ENCODE peak calls at places on chromosome 2, in six cellular contexts. One of them, this sample, is unnamed.

GRCh38 chr2:220057922-220058321 is 430.5 kb downstream of the SLC4A3 start:
- DNase-seq in tibial nerve: no peak
- DNase-seq in HFF-Myc: no peak
- DNase-seq in fibroblast of the aortic adventitia: no peak
- DNase-seq in suprapubic skin: no peak
- DNase-seq in A549: no peak
- DNase-seq in this sample: no peak

GRCh38 chr2:173716458-173717052 is 248.6 kb downstream of the SP3 start:
- DNase-seq in tibial nerve: no peak
- DNase-seq in HFF-Myc: no peak
- DNase-seq in fibroblast of the aortic adventitia: no peak
- DNase-seq in A549: peak; percentile 6
- DNase-seq in suprapubic skin: no peak
- DNase-seq in this sample: no peak

GRCh38 chr2:20019747-20020146 is 7.3 kb upstream of the MATN3 start:
- DNase-seq in HFF-Myc: no peak
- DNase-seq in tibial nerve: no peak
- DNase-seq in suprapubic skin: no peak
- DNase-seq in A549: no peak
- DNase-seq in fibroblast of the aortic adventitia: no peak
- DNase-seq in this sample: no peak

GRCh38 chr2:42450136-42450535 is 43.6 kb downstream of the KCNG3 start:
- DNase-seq in HFF-Myc: no peak
- DNase-seq in A549: no peak
- DNase-seq in tibial nerve: no peak
- DNase-seq in suprapubic skin: no peak
- DNase-seq in fibroblast of the aortic adventitia: no peak
- DNase-seq in this sample: no peak

GRCh38 chr2:31446848-31447247 is 32.3 kb upstream of the XDH start:
- DNase-seq in HFF-Myc: peak; percentile 38
- DNase-seq in fibroblast of the aortic adventitia: peak; percentile 76
- DNase-seq in suprapubic skin: no peak
- DNase-seq in tibial nerve: no peak
- DNase-seq in A549: no peak
- DNase-seq in this sample: no peak

GRCh38 chr2:190149942-190150341 is 87.4 kb upstream of the MSTN start:
- DNase-seq in A549: no peak
- DNase-seq in fibroblast of the aortic adventitia: no peak
- DNase-seq in suprapubic skin: no peak
- DNase-seq in HFF-Myc: no peak
- DNase-seq in tibial nerve: no peak
- DNase-seq in this sample: no peak

GRCh38 chr2:119732451-119733164 is 27.1 kb upstream of the PTPN4 start:
- DNase-seq in A549: no peak
- DNase-seq in HFF-Myc: no peak
- DNase-seq in fibroblast of the aortic adventitia: no peak
- DNase-seq in suprapubic skin: no peak
- DNase-seq in tibial nerve: no peak
- DNase-seq in this sample: no peak

GRCh38 chr2:28496781-28497180 is 921 bp downstream of the PLB1 start:
- DNase-seq in fibroblast of the aortic adventitia: no peak
- DNase-seq in suprapubic skin: no peak
- DNase-seq in HFF-Myc: no peak
- DNase-seq in tibial nerve: no peak
- DNase-seq in A549: no peak
- DNase-seq in this sample: no peak

GRCh38 chr2:152606081-152606480 is 111.2 kb downstream of the PRPF40A start:
- DNase-seq in HFF-Myc: no peak
- DNase-seq in A549: no peak
- DNase-seq in fibroblast of the aortic adventitia: no peak
- DNase-seq in suprapubic skin: no peak
- DNase-seq in tibial nerve: no peak
- DNase-seq in this sample: no peak

GRCh38 chr2:235286624-235287368 is 207.0 kb upstream of the AGAP1 start:
- DNase-seq in HFF-Myc: peak; percentile 30
- DNase-seq in tibial nerve: no peak
- DNase-seq in A549: no peak
- DNase-seq in suprapubic skin: no peak
- DNase-seq in fibroblast of the aortic adventitia: peak; percentile 20
- DNase-seq in this sample: no peak

GRCh38 chr2:60028819-60029218 is 524.6 kb downstream of the BCL11A start:
- DNase-seq in suprapubic skin: no peak
- DNase-seq in A549: no peak
- DNase-seq in fibroblast of the aortic adventitia: no peak
- DNase-seq in tibial nerve: no peak
- DNase-seq in HFF-Myc: no peak
- DNase-seq in this sample: no peak

GRCh38 chr2:211744379-211744778 is 794.2 kb downstream of the ERBB4 start:
- DNase-seq in HFF-Myc: no peak
- DNase-seq in fibroblast of the aortic adventitia: no peak
- DNase-seq in suprapubic skin: no peak
- DNase-seq in A549: no peak
- DNase-seq in tibial nerve: no peak
- DNase-seq in this sample: no peak

GRCh38 chr2:28981620-28982371 is 698 bp downstream of the TOGARAM2 start:
- DNase-seq in HFF-Myc: no peak
- DNase-seq in fibroblast of the aortic adventitia: no peak
- DNase-seq in tibial nerve: no peak
- DNase-seq in A549: no peak
- DNase-seq in suprapubic skin: no peak
- DNase-seq in this sample: peak; percentile 17

GRCh38 chr2:163884416-163884815 is 148.6 kb upstream of the FIGN start:
- DNase-seq in A549: no peak
- DNase-seq in HFF-Myc: no peak
- DNase-seq in tibial nerve: no peak
- DNase-seq in suprapubic skin: no peak
- DNase-seq in fibroblast of the aortic adventitia: no peak
- DNase-seq in this sample: no peak

GRCh38 chr2:26980971-26981370 is 10.5 kb downstream of the MAPRE3 start:
- DNase-seq in suprapubic skin: no peak
- DNase-seq in tibial nerve: no peak
- DNase-seq in A549: no peak
- DNase-seq in HFF-Myc: no peak
- DNase-seq in fibroblast of the aortic adventitia: no peak
- DNase-seq in this sample: no peak

GRCh38 chr2:126949775-126950174 is 51.1 kb downstream of the TEX51 start:
- DNase-seq in suprapubic skin: no peak
- DNase-seq in HFF-Myc: no peak
- DNase-seq in fibroblast of the aortic adventitia: no peak
- DNase-seq in tibial nerve: no peak
- DNase-seq in A549: no peak
- DNase-seq in this sample: no peak

GRCh38 chr2:97747716-97748115 is 34.3 kb downstream of the ZAP70 start:
- DNase-seq in A549: no peak
- DNase-seq in HFF-Myc: no peak
- DNase-seq in fibroblast of the aortic adventitia: peak; percentile 13
- DNase-seq in suprapubic skin: peak; percentile 4
- DNase-seq in tibial nerve: no peak
- DNase-seq in this sample: no peak

GRCh38 chr2:3535794-3536681 is 16.7 kb upstream of the ADI1 start:
- DNase-seq in suprapubic skin: no peak
- DNase-seq in HFF-Myc: peak; percentile 75
- DNase-seq in A549: no peak
- DNase-seq in tibial nerve: peak; percentile 60
- DNase-seq in fibroblast of the aortic adventitia: peak; percentile 89
- DNase-seq in this sample: no peak

GRCh38 chr2:102792538-102793208 is 30.8 kb downstream of the TMEM182 start:
- DNase-seq in A549: no peak
- DNase-seq in tibial nerve: no peak
- DNase-seq in suprapubic skin: no peak
- DNase-seq in fibroblast of the aortic adventitia: no peak
- DNase-seq in HFF-Myc: no peak
- DNase-seq in this sample: no peak

GRCh38 chr2:156486175-156486574 is 50.0 kb downstream of the GPD2 start:
- DNase-seq in fibroblast of the aortic adventitia: peak; percentile 8
- DNase-seq in HFF-Myc: no peak
- DNase-seq in tibial nerve: no peak
- DNase-seq in A549: no peak
- DNase-seq in suprapubic skin: no peak
- DNase-seq in this sample: no peak

GRCh38 chr2:172513935-172514586 is 41.8 kb upstream of the PDK1 start:
- DNase-seq in HFF-Myc: no peak
- DNase-seq in tibial nerve: no peak
- DNase-seq in A549: no peak
- DNase-seq in suprapubic skin: no peak
- DNase-seq in fibroblast of the aortic adventitia: no peak
- DNase-seq in this sample: no peak

GRCh38 chr2:11692966-11693521 is 23.0 kb upstream of the NTSR2 start:
- DNase-seq in HFF-Myc: no peak
- DNase-seq in A549: peak; percentile 82
- DNase-seq in suprapubic skin: no peak
- DNase-seq in tibial nerve: peak; percentile 91
- DNase-seq in fibroblast of the aortic adventitia: peak; percentile 73
- DNase-seq in this sample: peak; percentile 75

GRCh38 chr2:11814979-11815510 is 68.6 kb downstream of the LPIN1 start:
- DNase-seq in fibroblast of the aortic adventitia: no peak
- DNase-seq in suprapubic skin: no peak
- DNase-seq in HFF-Myc: no peak
- DNase-seq in tibial nerve: no peak
- DNase-seq in A549: no peak
- DNase-seq in this sample: no peak

GRCh38 chr2:79860233-79861058 is 347.6 kb downstream of the CTNNA2 start:
- DNase-seq in A549: peak; percentile 6
- DNase-seq in fibroblast of the aortic adventitia: peak; percentile 1
- DNase-seq in tibial nerve: no peak
- DNase-seq in HFF-Myc: no peak
- DNase-seq in suprapubic skin: no peak
- DNase-seq in this sample: no peak

GRCh38 chr2:161946489-161947107 is 127.4 kb downstream of the DPP4 start:
- DNase-seq in A549: no peak
- DNase-seq in tibial nerve: no peak
- DNase-seq in HFF-Myc: peak; percentile 3
- DNase-seq in fibroblast of the aortic adventitia: peak; percentile 56
- DNase-seq in suprapubic skin: no peak
- DNase-seq in this sample: no peak

GRCh38 chr2:116095636-116096035 is 1653.2 kb downstream of the DPP10 start:
- DNase-seq in fibroblast of the aortic adventitia: no peak
- DNase-seq in tibial nerve: no peak
- DNase-seq in HFF-Myc: no peak
- DNase-seq in A549: no peak
- DNase-seq in suprapubic skin: no peak
- DNase-seq in this sample: no peak

GRCh38 chr2:24480245-24480644 is 10.8 kb upstream of the NCOA1 start:
- DNase-seq in HFF-Myc: no peak
- DNase-seq in tibial nerve: no peak
- DNase-seq in fibroblast of the aortic adventitia: no peak
- DNase-seq in suprapubic skin: no peak
- DNase-seq in A549: no peak
- DNase-seq in this sample: no peak

GRCh38 chr2:6080837-6081541 is 388.8 kb downstream of the SOX11 start:
- DNase-seq in suprapubic skin: no peak
- DNase-seq in tibial nerve: no peak
- DNase-seq in HFF-Myc: no peak
- DNase-seq in fibroblast of the aortic adventitia: no peak
- DNase-seq in A549: no peak
- DNase-seq in this sample: no peak

GRCh38 chr2:20604401-20604911 is 46.4 kb downstream of the HS1BP3 start:
- DNase-seq in HFF-Myc: no peak
- DNase-seq in fibroblast of the aortic adventitia: no peak
- DNase-seq in suprapubic skin: peak; percentile 63
- DNase-seq in tibial nerve: no peak
- DNase-seq in A549: no peak
- DNase-seq in this sample: no peak

GRCh38 chr2:160336091-160336490 is 136.0 kb upstream of the ITGB6 start:
- DNase-seq in suprapubic skin: no peak
- DNase-seq in fibroblast of the aortic adventitia: peak; percentile 48
- DNase-seq in tibial nerve: no peak
- DNase-seq in A549: no peak
- DNase-seq in HFF-Myc: no peak
- DNase-seq in this sample: no peak

GRCh38 chr2:53561155-53561554 is 206.4 kb upstream of the CHAC2 start:
- DNase-seq in HFF-Myc: no peak
- DNase-seq in suprapubic skin: no peak
- DNase-seq in fibroblast of the aortic adventitia: no peak
- DNase-seq in A549: no peak
- DNase-seq in tibial nerve: no peak
- DNase-seq in this sample: no peak

DNA sequence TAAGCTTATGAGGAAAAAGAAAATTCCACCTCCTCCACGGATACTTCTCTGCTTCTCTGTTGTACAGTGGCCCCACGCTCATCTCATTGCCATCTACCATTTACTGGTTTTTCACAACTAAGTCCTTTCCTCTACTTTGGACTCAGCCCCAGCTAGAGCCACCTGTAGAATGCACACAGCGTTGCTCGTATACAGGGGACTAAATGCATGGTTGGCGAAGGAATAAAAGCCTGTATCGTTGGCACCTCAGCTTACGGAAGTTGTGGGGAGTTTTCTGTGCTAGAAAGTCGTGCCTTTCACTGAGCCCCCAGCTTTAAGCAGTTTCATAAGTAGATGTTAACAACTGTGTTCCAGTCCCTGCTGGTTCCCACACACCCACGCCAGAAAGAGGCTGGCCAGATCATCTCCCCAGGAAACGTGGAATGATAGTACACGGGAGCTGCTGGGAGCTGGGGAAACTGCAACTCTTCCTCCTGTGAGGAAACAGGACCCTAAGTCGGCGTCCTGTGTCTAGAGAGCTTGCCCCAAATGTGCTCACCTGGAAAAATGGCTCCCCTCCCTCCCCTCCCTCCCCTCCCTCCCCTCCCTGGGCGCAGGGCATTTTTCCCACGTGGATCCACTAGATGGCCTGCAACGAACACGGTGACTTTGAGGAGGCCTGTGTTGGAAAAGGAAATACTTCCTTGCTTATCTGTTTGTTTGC is 43.7 kb upstream of the RFX8 start:
- DNase-seq in HFF-Myc: no peak
- DNase-seq in tibial nerve: no peak
- DNase-seq in fibroblast of the aortic adventitia: peak; percentile 66
- DNase-seq in suprapubic skin: no peak
- DNase-seq in A549: peak; percentile 29
- DNase-seq in this sample: no peak
- TF ChIP-seq CTCF in HFF-Myc: no peak
- TF ChIP-seq CTCF in tibial nerve: peak; percentile 44
- TF ChIP-seq CTCF in fibroblast of the aortic adventitia: peak; percentile 47
- TF ChIP-seq CTCF in suprapubic skin: no peak
- TF ChIP-seq CTCF in A549: peak; percentile 70
- TF ChIP-seq CTCF in this sample: no peak

GRCh38 chr2:157684940-157685466 is 56.3 kb upstream of the ACVR1C start:
- DNase-seq in suprapubic skin: no peak
- DNase-seq in HFF-Myc: no peak
- DNase-seq in fibroblast of the aortic adventitia: no peak
- DNase-seq in A549: no peak
- DNase-seq in tibial nerve: no peak
- DNase-seq in this sample: no peak
- TF ChIP-seq CTCF in suprapubic skin: no peak
- TF ChIP-seq CTCF in HFF-Myc: no peak
- TF ChIP-seq CTCF in fibroblast of the aortic adventitia: no peak
- TF ChIP-seq CTCF in A549: no peak
- TF ChIP-seq CTCF in tibial nerve: no peak
- TF ChIP-seq CTCF in this sample: no peak

GRCh38 chr2:63047534-63048281 is 2.9 kb upstream of the OTX1 start:
- DNase-seq in A549: no peak
- DNase-seq in HFF-Myc: no peak
- DNase-seq in fibroblast of the aortic adventitia: no peak
- DNase-seq in tibial nerve: no peak
- DNase-seq in suprapubic skin: peak; percentile 83
- DNase-seq in this sample: peak; percentile 50
- TF ChIP-seq CTCF in A549: no peak
- TF ChIP-seq CTCF in HFF-Myc: no peak
- TF ChIP-seq CTCF in fibroblast of the aortic adventitia: no peak
- TF ChIP-seq CTCF in tibial nerve: no peak
- TF ChIP-seq CTCF in suprapubic skin: no peak
- TF ChIP-seq CTCF in this sample: no peak

GRCh38 chr2:168773719-168774521 is 28.5 kb upstream of the NOSTRIN start:
- DNase-seq in tibial nerve: peak; percentile 13
- DNase-seq in A549: peak; percentile 13
- DNase-seq in fibroblast of the aortic adventitia: peak; percentile 81
- DNase-seq in HFF-Myc: peak; percentile 26
- DNase-seq in suprapubic skin: no peak
- DNase-seq in this sample: peak; percentile 31
- TF ChIP-seq CTCF in tibial nerve: peak; percentile 40
- TF ChIP-seq CTCF in A549: peak; percentile 65
- TF ChIP-seq CTCF in fibroblast of the aortic adventitia: peak; percentile 93
- TF ChIP-seq CTCF in HFF-Myc: peak; percentile 90
- TF ChIP-seq CTCF in suprapubic skin: peak; percentile 58
- TF ChIP-seq CTCF in this sample: peak; percentile 53

This sample was measured in GM13976.